ENCODE peak calls at places on chromosomes 5 and 9, in ten cellular contexts. W is neuronal stem cell; H is substantia nigra; K is upper lobe of right lung; R is foreskin keratinocyte; B is body of pancreas; E is CD4-positive, alpha-beta T cell; D is heart right ventricle; N is mesendoderm; O is SJSA1. C is an unnamed sample.

GRCh38 chr5:67770431-67771025 is 445.0 kb upstream of the PIK3R1 start:
- DNase-seq in W (no peak), K (no peak), B (peak), D (no peak), R (no peak), O (no peak), E (no peak), H (no peak), N (peak), C (no peak)

GRCh38 chr5:31944683-31945445 is 229.3 kb downstream of the GOLPH3 start:
- DNase-seq in O (no peak), B (peak), W (no peak), H (no peak), E (no peak), R (no peak), K (no peak), D (no peak), N (no peak), C (no peak)

GRCh38 chr9:1157836-1158235 is 107.7 kb downstream of the DMRT2 start:
- DNase-seq in D (no peak), K (no peak), N (no peak), B (no peak), E (no peak), H (no peak), R (no peak), O (no peak), W (no peak), C (no peak)

GRCh38 chr5:108884736-108885135 is 137.0 kb downstream of the FER start:
- DNase-seq in R (no peak), N (peak), O (no peak), H (no peak), D (peak), B (peak), W (no peak), K (no peak), E (no peak), C (no peak)

GRCh38 chr5:81046041-81046440 is 85.9 kb downstream of the RASGRF2 start:
- DNase-seq in R (no peak), O (no peak), B (no peak), W (no peak), H (no peak), D (no peak), N (no peak), K (no peak), E (no peak), C (no peak)

GRCh38 chr5:77224672-77225355 is 14.3 kb downstream of the PDE8B start:
- DNase-seq in N (no peak), E (no peak), H (no peak), R (no peak), O (no peak), W (no peak), D (no peak), B (no peak), K (no peak), C (no peak)

GRCh38 chr9:126052791-126053190 is 273.8 kb upstream of the MVB12B start:
- DNase-seq in N (no peak), R (no peak), D (no peak), W (no peak), H (no peak), K (peak), B (no peak), E (no peak), O (no peak), C (no peak)

GRCh38 chr5:126674145-126674544 is 73.4 kb downstream of the PHAX start:
- DNase-seq in O (no peak), B (no peak), R (no peak), D (no peak), E (no peak), W (no peak), N (peak), K (no peak), H (no peak), C (no peak)

GRCh38 chr9:83999141-83999918 is 18.7 kb downstream of the RMI1 start:
- DNase-seq in B (no peak), N (no peak), H (no peak), R (no peak), K (no peak), D (no peak), E (no peak), W (no peak), O (no peak), C (no peak)

GRCh38 chr9:130237071-130237470 is 28.5 kb upstream of the HMCN2 start:
- DNase-seq in D (no peak), O (peak), H (no peak), E (no peak), R (peak), N (no peak), W (no peak), K (no peak), B (no peak), C (peak)

GRCh38 chr5:96176022-96176421 is 214.4 kb upstream of the ELL2 start:
- DNase-seq in D (no peak), R (no peak), B (no peak), E (no peak), O (no peak), H (no peak), W (no peak), K (no peak), N (no peak), C (no peak)

GRCh38 chr9:79592736-79593493 is 21.1 kb downstream of the TLE4 start:
- DNase-seq in B (no peak), W (no peak), R (no peak), H (no peak), O (no peak), K (no peak), N (no peak), E (no peak), D (no peak), C (no peak)

GRCh38 chr9:114121445-114122151 is 22.5 kb upstream of the KIF12 start:
- DNase-seq in K (peak), D (no peak), R (no peak), W (no peak), B (no peak), H (no peak), N (no peak), O (no peak), E (no peak), C (no peak)

GRCh38 chr5:180201051-180201987 is 7.7 kb downstream of the RASGEF1C start:
- DNase-seq in N (peak), D (no peak), W (peak), K (peak), B (peak), E (no peak), O (no peak), H (peak), R (no peak), C (no peak)

GRCh38 chr5:150506571-150507282 is 1.2 kb upstream of the NDST1 start:
- DNase-seq in K (no peak), W (no peak), N (no peak), B (no peak), O (no peak), R (no peak), D (no peak), H (peak), E (no peak), C (no peak)

GRCh38 chr5:57215629-57216195 is 41.9 kb downstream of the GPBP1 start:
- DNase-seq in N (no peak), H (no peak), R (peak), O (no peak), B (no peak), D (no peak), W (no peak), K (no peak), E (no peak), C (no peak)

GRCh38 chr9:133246507-133247390 is 28.3 kb downstream of the ABO start:
- DNase-seq in K (no peak), B (no peak), D (no peak), E (no peak), H (no peak), N (no peak), O (no peak), W (no peak), R (no peak), C (no peak)

GRCh38 chr9:34771023-34771422 is 61.1 kb upstream of the CCL21 start:
- DNase-seq in D (no peak), B (no peak), R (peak), K (no peak), W (no peak), H (no peak), O (no peak), N (no peak), E (no peak), C (peak)

GRCh38 chr5:173911623-173912022 is 23.5 kb downstream of the CPEB4 start:
- DNase-seq in H (no peak), N (no peak), E (no peak), R (no peak), B (no peak), D (no peak), W (no peak), K (no peak), O (no peak), C (no peak)

GRCh38 chr5:11760940-11761603 is 143.2 kb downstream of the CTNND2 start:
- DNase-seq in D (no peak), H (no peak), B (peak), W (no peak), K (no peak), R (no peak), N (no peak), O (no peak), E (no peak), C (no peak)

GRCh38 chr5:10384483-10384882 is 31.0 kb downstream of the MARCHF6 start:
- DNase-seq in W (no peak), D (no peak), E (no peak), H (no peak), O (no peak), B (no peak), K (no peak), N (no peak), R (no peak), C (no peak)

GRCh38 chr5:10393491-10393890 is 40.0 kb downstream of the MARCHF6 start:
- DNase-seq in D (no peak), O (no peak), R (no peak), N (no peak), E (no peak), W (no peak), B (no peak), H (no peak), K (no peak), C (no peak)

GRCh38 chr5:10391130-10391529 is 37.6 kb downstream of the MARCHF6 start:
- DNase-seq in K (no peak), O (no peak), E (no peak), N (no peak), H (no peak), B (no peak), D (no peak), W (no peak), R (no peak), C (no peak)

GRCh38 chr5:10381805-10382204 is 28.3 kb downstream of the MARCHF6 start:
- DNase-seq in R (no peak), E (no peak), O (no peak), D (no peak), B (no peak), N (no peak), K (no peak), W (no peak), H (no peak), C (no peak)

DNA sequence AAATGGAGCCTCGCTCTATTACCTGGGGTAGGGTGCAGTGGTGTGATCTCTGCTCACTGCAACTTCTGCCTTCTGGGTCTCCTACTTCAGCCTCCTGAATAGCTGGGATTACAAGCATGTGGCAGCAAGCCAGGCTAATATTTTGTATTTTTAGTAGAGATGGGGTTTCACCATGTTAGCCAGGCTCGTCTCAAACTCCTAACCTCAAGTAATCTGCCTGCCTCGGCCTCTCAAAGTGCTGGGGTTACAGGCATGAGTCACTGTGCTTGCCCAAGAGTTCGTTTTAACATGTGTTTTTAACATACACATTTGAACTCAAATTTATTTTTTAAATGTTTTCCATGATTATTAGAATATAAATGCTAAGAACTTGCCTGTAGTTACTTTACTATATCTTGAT is 34.2 kb downstream of the MARCHF6 start:
- DNase-seq in E (no peak), R (no peak), B (no peak), W (no peak), N (no peak), O (no peak), H (no peak), K (no peak), D (no peak), C (no peak)
- H3K27ac ChIP-seq in E (no peak), R (no peak), B (no peak), W (no peak), N (no peak), O (no peak), H (no peak), K (no peak), D (no peak), C (no peak)

GRCh38 chr9:38670542-38671371 is 49.2 kb downstream of the FAM240B start:
- DNase-seq in N (no peak), R (no peak), D (no peak), W (no peak), H (no peak), E (no peak), K (no peak), O (no peak), B (no peak), C (no peak)

GRCh38 chr9:38668791-38669466 is 48.5 kb upstream of the ANKRD18A start:
- DNase-seq in N (no peak), W (no peak), H (no peak), O (no peak), B (no peak), R (no peak), E (no peak), K (no peak), D (no peak), C (no peak)

GRCh38 chr9:38671748-38672147 is 48.2 kb downstream of the FAM240B start:
- DNase-seq in W (no peak), R (no peak), H (no peak), D (no peak), K (no peak), N (no peak), O (no peak), B (no peak), E (no peak), C (no peak)

GRCh38 chr9:38673399-38673798 is 46.5 kb downstream of the FAM240B start:
- DNase-seq in D (no peak), E (no peak), N (no peak), H (no peak), R (no peak), B (no peak), K (no peak), O (no peak), W (no peak), C (no peak)

GRCh38 chr9:38671372-38671731 is 48.6 kb downstream of the FAM240B start:
- DNase-seq in D (no peak), B (no peak), K (no peak), R (no peak), O (no peak), H (no peak), E (no peak), W (no peak), N (no peak), C (no peak)
- H3K27ac ChIP-seq in D (no peak), B (no peak), K (no peak), R (no peak), O (peak), H (no peak), E (no peak), W (no peak), N (no peak), C (no peak)

GRCh38 chr9:127444921-127445850 is 6.0 kb downstream of the RPL12 start:
- DNase-seq in N (peak), H (no peak), O (no peak), D (no peak), W (no peak), B (no peak), K (no peak), E (no peak), R (peak), C (no peak)
- H3K27ac ChIP-seq in N (no peak), H (no peak), O (no peak), D (no peak), W (no peak), B (peak), K (peak), E (no peak), R (no peak), C (peak)

DNA sequence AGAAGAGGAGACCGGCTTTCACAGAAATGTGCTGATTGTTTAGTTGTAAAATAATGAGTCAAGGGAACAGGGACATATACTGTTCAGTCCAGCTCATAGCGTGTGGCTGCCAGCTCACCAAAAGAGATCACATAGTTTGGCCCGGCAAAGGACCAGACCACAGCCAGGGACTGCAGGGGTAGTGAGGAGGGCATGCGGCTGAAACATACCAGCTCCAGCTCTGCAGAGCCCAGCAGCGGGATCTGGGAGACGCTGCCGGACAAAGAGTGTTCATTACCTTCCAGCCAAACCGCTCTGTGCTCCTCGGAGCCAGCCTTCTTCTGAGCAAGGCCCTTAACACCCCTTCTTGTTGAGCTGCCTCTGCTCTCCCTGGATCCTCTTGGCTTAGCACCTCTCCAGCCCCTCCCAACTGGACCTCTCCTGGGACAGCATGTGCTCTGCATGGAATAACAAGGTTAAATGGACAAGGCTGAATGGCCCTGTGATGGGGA is 116.8 kb upstream of the CNTLN start:
- DNase-seq in H (peak), N (no peak), O (peak), K (no peak), W (no peak), D (peak), R (no peak), E (no peak), B (no peak), C (no peak)
- H3K27ac ChIP-seq in H (no peak), N (no peak), O (peak), K (no peak), W (no peak), D (no peak), R (no peak), E (no peak), B (no peak), C (no peak)

DNA sequence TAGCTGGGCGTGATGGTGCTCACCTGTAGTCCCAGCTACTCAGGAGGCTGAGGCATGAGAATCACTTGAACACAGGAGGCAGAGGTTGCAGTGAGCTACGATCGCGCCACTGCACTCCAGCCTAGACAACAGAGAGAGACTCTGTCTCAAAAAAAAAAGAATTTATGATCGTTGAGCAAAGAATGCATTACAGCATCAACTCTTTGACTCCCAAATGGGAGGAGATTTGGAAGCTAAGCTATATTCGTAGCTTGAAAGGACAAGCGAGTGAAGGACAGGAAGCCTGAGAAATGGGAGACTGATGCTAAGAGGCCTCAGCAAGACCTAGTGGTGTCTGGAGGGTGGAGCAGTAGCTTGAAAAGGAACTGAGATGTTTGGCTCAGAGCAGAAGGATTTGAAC is 10.3 kb upstream of the CCIN start:
- DNase-seq in O (no peak), D (no peak), W (no peak), H (no peak), K (no peak), R (no peak), E (no peak), N (no peak), B (no peak), C (no peak)
- H3K27ac ChIP-seq in O (no peak), D (peak), W (no peak), H (no peak), K (peak), R (no peak), E (no peak), N (no peak), B (no peak), C (no peak)

DNA sequence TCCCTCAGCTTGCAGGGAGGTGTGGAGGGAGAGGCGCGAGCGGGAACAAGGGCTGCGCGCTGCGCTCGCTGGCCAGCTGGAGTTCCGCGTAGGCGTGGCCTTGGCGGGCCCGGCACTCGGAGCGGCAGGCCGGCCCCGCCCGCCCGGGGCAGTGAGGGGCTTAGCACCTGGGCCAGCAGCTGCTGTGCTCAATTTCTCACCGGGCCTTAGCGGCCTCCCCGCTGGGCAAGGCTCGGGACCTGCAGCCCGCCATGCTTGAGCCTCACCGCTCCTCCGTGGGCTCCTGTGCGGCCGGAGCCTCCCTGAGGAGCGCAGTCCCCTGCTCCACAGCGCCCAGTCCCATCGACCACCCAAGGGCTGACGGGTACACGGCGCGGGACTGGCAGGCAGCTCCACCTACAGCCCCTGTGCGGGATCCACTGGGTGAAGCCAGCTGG is 1516.4 kb downstream of the EFNA5 start:
- DNase-seq in E (no peak), K (peak), D (no peak), O (no peak), N (no peak), B (no peak), R (no peak), H (no peak), W (no peak), C (no peak)
- H3K27ac ChIP-seq in E (no peak), K (no peak), D (no peak), O (no peak), N (no peak), B (no peak), R (no peak), H (no peak), W (no peak), C (no peak)

DNA sequence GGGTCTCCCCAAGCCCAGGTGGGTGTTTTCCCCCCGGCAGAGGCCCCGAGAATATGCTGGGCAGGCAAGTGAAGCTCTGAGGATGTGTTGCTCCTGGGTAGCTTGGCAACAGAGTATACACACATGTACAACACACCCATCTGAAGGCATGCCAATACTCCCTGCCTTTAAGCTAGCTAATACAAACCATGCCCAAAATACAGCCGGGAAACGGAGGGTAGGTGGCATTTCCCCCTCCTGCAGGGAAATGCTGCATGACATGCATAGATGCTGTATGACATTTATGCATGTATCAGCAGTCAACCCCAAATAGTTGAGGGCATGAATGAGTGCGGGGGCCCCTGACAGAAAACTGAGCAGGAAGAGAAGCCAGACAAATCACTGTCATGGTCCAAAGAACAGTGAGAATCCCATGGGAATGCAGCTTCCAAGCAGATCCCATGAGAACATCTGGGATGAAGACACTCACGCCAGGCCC is 614.1 kb downstream of the EBF1 start:
- DNase-seq in N (peak), E (no peak), B (peak), K (no peak), H (no peak), D (peak), W (no peak), O (no peak), R (no peak), C (no peak)
- H3K27ac ChIP-seq in N (no peak), E (no peak), B (no peak), K (no peak), H (no peak), D (peak), W (no peak), O (no peak), R (no peak), C (no peak)

DNA sequence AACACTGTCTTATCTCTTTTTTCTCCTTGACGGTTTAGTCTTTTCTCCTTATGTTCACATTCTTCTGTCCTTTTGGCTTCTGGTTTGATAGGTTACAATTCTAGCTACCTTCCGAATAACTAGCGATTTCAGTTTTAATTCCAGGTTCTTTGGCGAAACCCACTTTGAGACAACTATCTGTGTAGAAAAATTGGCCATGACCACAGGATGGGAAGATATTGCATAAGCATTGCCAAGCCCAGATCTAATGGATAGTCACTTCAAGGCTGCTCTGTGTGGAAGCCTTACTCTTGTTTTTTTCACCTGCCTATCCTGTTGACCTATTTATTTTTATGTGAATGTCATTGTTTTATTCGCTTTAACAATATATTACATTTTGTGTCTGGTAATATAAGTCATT is 5.2 kb downstream of the ZNF189 start:
- DNase-seq in K (no peak), E (no peak), O (no peak), H (no peak), D (no peak), N (no peak), B (no peak), W (no peak), R (no peak), C (no peak)
- H3K27ac ChIP-seq in K (no peak), E (no peak), O (no peak), H (no peak), D (no peak), N (no peak), B (no peak), W (no peak), R (no peak), C (no peak)

C was measured in epithelial cell of prostate.